ENCODE peak calls at places on chromosomes 13 and 19, in six cellular contexts. Q is GM12878, O is HepG2, X is K562, S is HCT116, N is H1. Z is an unnamed sample.

GRCh38 chr19:8592231-8593009 is 15.2 kb upstream of the MYO1F start:
- DNase-seq in Q (no peak), N (peak), O (no peak), S (no peak), X (peak), Z (peak)

GRCh38 chr19:51250786-51251452 is at the start of gene SIGLECL1:
- DNase-seq in X (no peak), N (no peak), S (no peak), O (no peak), Q (no peak), Z (no peak)

GRCh38 chr13:75830842-75831241 is 194.7 kb downstream of the LMO7 start:
- DNase-seq in S (no peak), Q (no peak), N (no peak), O (no peak), X (no peak), Z (no peak)

GRCh38 chr13:68099616-68100015 is 869.5 kb upstream of the PCDH9 start:
- DNase-seq in O (no peak), S (peak), X (no peak), N (no peak), Q (no peak), Z (no peak)

GRCh38 chr13:112741835-112742570 is 52.2 kb downstream of the ATP11A start:
- DNase-seq in O (no peak), X (no peak), Q (no peak), S (no peak), N (no peak), Z (no peak)

GRCh38 chr13:34114581-34114980 is 296.6 kb downstream of the RFC3 start:
- DNase-seq in N (no peak), X (no peak), O (no peak), Q (no peak), S (no peak), Z (no peak)

GRCh38 chr13:44017756-44018309 is 138.1 kb downstream of the LACC1 start:
- DNase-seq in Q (no peak), X (no peak), S (no peak), O (no peak), N (no peak), Z (no peak)

GRCh38 chr13:39108746-39109145 is 70.5 kb downstream of the NHLRC3 start:
- DNase-seq in N (no peak), O (no peak), X (no peak), S (no peak), Q (no peak), Z (no peak)

GRCh38 chr13:44352671-44353070 is 21.0 kb upstream of the SERP2 start:
- DNase-seq in S (no peak), N (no peak), O (no peak), X (no peak), Q (no peak), Z (no peak)

GRCh38 chr19:39996218-39996810 is 546 bp upstream of the ZNF546 start:
- DNase-seq in Q (peak), O (peak), N (no peak), X (peak), S (peak), Z (no peak)

GRCh38 chr19:42089191-42089750 is 13.3 kb downstream of the ZNF574 start:
- DNase-seq in X (no peak), Q (no peak), N (no peak), S (no peak), O (no peak), Z (no peak)

GRCh38 chr19:2309734-2310362 is 1.9 kb upstream of the LINGO3 start:
- DNase-seq in O (no peak), S (no peak), N (peak), X (no peak), Q (no peak), Z (no peak)

GRCh38 chr19:44585371-44586141 is 27.8 kb upstream of the IGSF23 start:
- DNase-seq in Q (no peak), O (no peak), X (no peak), S (no peak), N (no peak), Z (no peak)

GRCh38 chr19:29001922-29002247 is 211.1 kb downstream of the UQCRFS1 start:
- DNase-seq in S (no peak), N (no peak), Q (no peak), O (no peak), X (no peak), Z (no peak)

GRCh38 chr13:92838786-92839185 is 387.8 kb upstream of the GPC6 start:
- DNase-seq in O (peak), N (no peak), Q (no peak), S (no peak), X (no peak), Z (no peak)

GRCh38 chr13:100100115-100100879 is 11.4 kb downstream of the PCCA start:
- DNase-seq in X (no peak), S (no peak), N (no peak), Q (no peak), O (peak), Z (no peak)

GRCh38 chr19:5563008-5563431 is 4.7 kb downstream of the TINCR start:
- DNase-seq in S (no peak), N (peak), Q (no peak), X (no peak), O (no peak), Z (no peak)

GRCh38 chr13:29195459-29195858 is 375.3 kb downstream of the MTUS2 start:
- DNase-seq in Q (no peak), X (no peak), N (no peak), O (no peak), S (no peak), Z (no peak)

GRCh38 chr19:53525922-53526321 is 12.0 kb upstream of the ZNF331 start:
- DNase-seq in O (no peak), Q (no peak), S (no peak), N (no peak), X (no peak), Z (no peak)

GRCh38 chr19:18220632-18221275 is 5.5 kb downstream of the PDE4C start:
- DNase-seq in Q (no peak), X (peak), N (peak), S (no peak), O (no peak), Z (no peak)

GRCh38 chr13:73370066-73370465 is 311.3 kb downstream of the KLF5 start:
- DNase-seq in O (no peak), S (no peak), Q (no peak), N (no peak), X (no peak), Z (no peak)

GRCh38 chr13:73369095-73369494 is 310.3 kb downstream of the KLF5 start:
- DNase-seq in Q (no peak), N (no peak), O (no peak), X (no peak), S (no peak), Z (no peak)

GRCh38 chr13:73367886-73368285 is 309.1 kb downstream of the KLF5 start:
- DNase-seq in O (no peak), S (no peak), N (no peak), X (no peak), Q (no peak), Z (no peak)

GRCh38 chr13:73366241-73366640 is 307.4 kb downstream of the KLF5 start:
- DNase-seq in X (no peak), Q (no peak), S (no peak), O (no peak), N (no peak), Z (no peak)

DNA sequence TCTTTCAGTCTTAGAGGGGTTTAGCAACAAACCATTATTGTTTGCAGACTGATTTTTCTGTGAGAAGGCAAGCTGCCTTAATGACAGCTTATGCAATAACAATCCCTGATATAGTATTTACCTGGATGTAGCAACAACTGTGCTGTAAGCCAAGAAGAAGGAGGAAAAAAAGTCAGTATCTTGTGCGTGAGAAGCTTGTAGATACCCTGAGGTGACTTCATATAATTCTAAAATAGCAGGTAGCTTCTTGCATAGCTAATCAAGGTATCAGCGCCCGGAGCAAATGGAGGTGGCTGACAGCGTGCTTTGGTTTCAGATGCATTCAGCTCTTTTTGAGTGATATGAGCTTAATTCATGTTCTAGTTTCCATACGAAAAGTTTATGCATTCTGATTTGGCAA is 309.8 kb downstream of the KLF5 start:
- DNase-seq in O (no peak), N (no peak), X (no peak), Q (no peak), S (no peak), Z (no peak)
- TF ChIP-seq ZNF274 in O (no peak), N (no peak), X (no peak), Q (no peak), S (no peak), Z (no peak)

GRCh38 chr19:11059511-11060358 is 29.5 kb upstream of the LDLR start:
- DNase-seq in O (no peak), X (no peak), Q (no peak), N (no peak), S (no peak), Z (no peak)

GRCh38 chr19:11064831-11065303 is 24.4 kb upstream of the LDLR start:
- DNase-seq in S (no peak), O (no peak), N (no peak), Q (no peak), X (peak), Z (no peak)

GRCh38 chr19:11066326-11066725 is 22.9 kb upstream of the LDLR start:
- DNase-seq in S (no peak), X (no peak), Q (no peak), N (no peak), O (no peak), Z (no peak)

GRCh38 chr19:11061951-11062350 is 27.3 kb upstream of the LDLR start:
- DNase-seq in O (no peak), Q (no peak), N (no peak), X (no peak), S (no peak), Z (no peak)

DNA sequence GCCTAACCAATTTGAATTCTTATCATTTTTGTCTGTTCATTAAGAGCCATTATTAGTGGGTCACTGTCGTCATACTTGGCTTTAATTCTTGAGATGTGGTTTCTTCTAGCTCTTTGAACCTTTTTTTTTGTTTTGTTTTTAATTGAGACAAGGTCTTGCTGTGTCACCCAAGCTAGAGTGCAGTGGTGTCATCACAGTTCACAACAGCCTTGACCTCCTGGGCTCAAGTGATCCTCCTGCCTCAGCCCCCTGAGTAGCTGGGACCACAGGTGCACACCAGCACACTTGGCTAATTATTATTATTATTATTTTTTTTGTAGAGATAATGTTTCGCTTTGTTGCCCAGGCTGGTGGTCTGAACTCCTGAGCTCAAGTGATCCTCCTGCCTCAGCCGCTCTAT is 25.8 kb upstream of the LDLR start:
- DNase-seq in X (no peak), S (no peak), N (no peak), Q (no peak), O (no peak), Z (no peak)
- TF ChIP-seq YY1 in X (no peak), S (no peak), N (no peak), Q (no peak), O (no peak), Z (no peak)

GRCh38 chr19:32662186-32662585 is 12.8 kb downstream of the ANKRD27 start:
- DNase-seq in Q (no peak), N (no peak), X (no peak), O (no peak), S (no peak), Z (no peak)
- TF ChIP-seq ZNF274 in Q (no peak), N (no peak), X (no peak), O (no peak), S (no peak), Z (no peak)

DNA sequence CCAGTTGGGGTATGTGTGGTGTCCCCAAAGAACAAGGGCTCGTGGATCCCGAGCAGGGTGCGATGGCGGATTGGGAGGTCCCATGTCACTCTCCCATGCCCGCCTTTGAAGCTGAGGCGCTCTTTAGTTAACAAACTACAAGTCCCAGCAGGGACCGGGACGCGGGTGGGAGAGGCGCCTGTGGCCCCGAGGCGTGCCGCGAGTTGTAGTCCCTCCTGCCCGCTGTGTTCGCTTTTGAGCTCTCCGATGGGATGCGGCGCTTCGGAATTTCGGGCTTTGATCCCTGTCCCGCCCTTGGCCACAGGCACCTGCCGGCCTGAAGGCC is 10.9 kb downstream of the CYTH2 start:
- DNase-seq in S (no peak), X (no peak), O (no peak), Q (no peak), N (no peak), Z (no peak)
- TF ChIP-seq YY1 in S (no peak), X (no peak), O (no peak), Q (no peak), N (no peak), Z (no peak)

GRCh38 chr13:26961890-26962615 is 201.5 kb upstream of the GPR12 start:
- DNase-seq in Q (no peak), X (peak), S (no peak), O (peak), N (no peak), Z (no peak)
- TF ChIP-seq ZNF274 in Q (no peak), X (no peak), S (no peak), O (no peak), N (no peak), Z (no peak)

GRCh38 chr13:82356667-82357066 is 1525.6 kb downstream of the SLITRK1 start:
- DNase-seq in X (no peak), Q (no peak), N (no peak), O (no peak), S (no peak), Z (no peak)
- TF ChIP-seq YY1 in X (no peak), Q (no peak), N (no peak), O (no peak), S (no peak), Z (no peak)

GRCh38 chr19:7262470-7262869 is 31.7 kb downstream of the INSR start:
- DNase-seq in O (no peak), N (no peak), Q (no peak), S (no peak), X (no peak), Z (no peak)
- TF ChIP-seq ZNF274 in O (no peak), N (no peak), Q (no peak), S (no peak), X (no peak), Z (no peak)

GRCh38 chr13:113862766-113863510 is 938 bp downstream of the GAS6 start:
- DNase-seq in X (peak), S (no peak), Q (no peak), N (peak), O (no peak), Z (no peak)
- TF ChIP-seq YY1 in X (no peak), S (no peak), Q (no peak), N (no peak), O (no peak), Z (no peak)